ENCODE peak calls at places on chromosomes 4 and X, in six cellular contexts. X is H9, T is hippocampal formation, E is occipital lobe, M is fibroblast of pulmonary artery, J is posterior cingulate gyrus. O is an unnamed sample.

GRCh38 chr4:186404562-186405134 is 138.7 kb downstream of the F11 start:
- DNase-seq in J (no peak), X (no peak), M (no peak), T (no peak), E (no peak), O (no peak)

GRCh38 chrX:46198858-46199257 is 346.4 kb downstream of the ZNF674 start:
- DNase-seq in T (no peak), E (no peak), J (no peak), X (no peak), M (no peak), O (no peak)

GRCh38 chr4:77418333-77418732 is 187.3 kb upstream of the CXCL13 start:
- DNase-seq in T (no peak), M (peak; percentile 7), J (no peak), E (no peak), X (no peak), O (peak; percentile 0)

GRCh38 chr4:102807345-102807744 is 20.0 kb downstream of the UBE2D3 start:
- DNase-seq in X (no peak), J (no peak), M (no peak), T (no peak), E (no peak), O (no peak)

GRCh38 chr4:87633239-87633638 is 16.8 kb upstream of the DMP1 start:
- DNase-seq in M (peak; percentile 80), J (no peak), T (no peak), X (no peak), E (no peak), O (peak; percentile 55)

GRCh38 chr4:77665381-77666069 is 59.9 kb downstream of the CXCL13 start:
- DNase-seq in E (no peak), T (no peak), M (no peak), X (no peak), J (no peak), O (no peak)

GRCh38 chr4:31235961-31236360 is 515.8 kb downstream of the PCDH7 start:
- DNase-seq in J (no peak), T (no peak), X (no peak), E (no peak), M (no peak), O (peak; percentile 57)

GRCh38 chrX:110089656-110090404 is 86.9 kb downstream of the TMEM164 start:
- DNase-seq in E (no peak), X (no peak), T (no peak), M (peak; percentile 31), J (no peak), O (no peak)

GRCh38 chr4:140485939-140486338 is 12.2 kb downstream of the MGAT4D start:
- DNase-seq in E (no peak), J (no peak), T (no peak), X (no peak), M (no peak), O (no peak)

GRCh38 chr4:76670631-76671030 is 227.3 kb downstream of the SOWAHB start:
- DNase-seq in X (no peak), E (no peak), M (no peak), J (no peak), T (no peak), O (no peak)

GRCh38 chr4:7428261-7429068 is 6.3 kb downstream of the PSAPL1 start:
- DNase-seq in X (peak; percentile 44), E (no peak), J (peak; percentile 15), M (no peak), T (no peak), O (no peak)

GRCh38 chrX:43349363-43349762 is 306.7 kb upstream of the MAOA start:
- DNase-seq in J (no peak), E (no peak), M (peak; percentile 43), X (peak; percentile 76), T (no peak), O (peak; percentile 71)

GRCh38 chrX:12065251-12065650 is 73.0 kb upstream of the FRMPD4 start:
- DNase-seq in M (peak; percentile 55), X (peak; percentile 36), J (no peak), T (no peak), E (peak; percentile 5), O (peak; percentile 40)

GRCh38 chrX:143363419-143363818 is 153.9 kb downstream of the SPANXN3 start:
- DNase-seq in X (no peak), J (no peak), E (no peak), M (no peak), T (no peak), O (no peak)

GRCh38 chr4:51830146-51830545 is 12.8 kb upstream of the DCUN1D4 start:
- DNase-seq in E (no peak), M (no peak), X (no peak), T (no peak), J (no peak), O (no peak)

GRCh38 chr4:2365913-2366210 is 52.6 kb downstream of the ZFYVE28 start:
- DNase-seq in T (no peak), X (no peak), M (no peak), J (no peak), E (no peak), O (no peak)

GRCh38 chr4:129899849-129900248 is 803.9 kb downstream of the C4orf33 start:
- DNase-seq in E (no peak), X (no peak), M (no peak), T (no peak), J (no peak), O (no peak)

GRCh38 chrX:10011261-10011931 is 44.2 kb downstream of the CLDN34 start:
- DNase-seq in M (peak; percentile 84), E (no peak), X (no peak), J (no peak), T (no peak), O (peak; percentile 72)

GRCh38 chrX:121132675-121133074 is 85.3 kb downstream of the GLUD2 start:
- DNase-seq in T (no peak), X (no peak), M (no peak), J (no peak), E (no peak), O (no peak)

GRCh38 chr4:107916623-107917022 is 14.7 kb upstream of the CYP2U1 start:
- DNase-seq in X (no peak), M (no peak), T (no peak), J (no peak), E (no peak), O (no peak)

GRCh38 chr4:54091637-54092404 is 8.1 kb upstream of the GSX2 start:
- DNase-seq in J (peak; percentile 77), X (peak; percentile 36), E (peak; percentile 63), M (peak; percentile 79), T (peak; percentile 39), O (peak; percentile 48)

GRCh38 chrX:137896123-137896522 is 330.2 kb downstream of the ZIC3 start:
- DNase-seq in T (no peak), E (no peak), J (no peak), M (no peak), X (no peak), O (no peak)

GRCh38 chr4:99027304-99027703 is 31.8 kb downstream of the METAP1 start:
- DNase-seq in M (no peak), T (no peak), X (no peak), J (no peak), E (no peak), O (no peak)

GRCh38 chrX:106901341-106901740 is 1.8 kb downstream of the RIPPLY1 start:
- DNase-seq in E (no peak), J (no peak), M (no peak), X (no peak), T (no peak), O (no peak)

GRCh38 chr4:95165926-95166524 is 382.7 kb downstream of the UNC5C start:
- DNase-seq in M (peak; percentile 83), X (no peak), T (peak; percentile 93), E (no peak), J (no peak), O (peak; percentile 56)

GRCh38 chrX:129318375-129318774 is 204.9 kb downstream of the SMARCA1 start:
- DNase-seq in M (peak; percentile 34), J (no peak), E (no peak), X (no peak), T (peak; percentile 2), O (peak; percentile 27)

GRCh38 chrX:68999351-68999750 is 165.9 kb downstream of the PJA1 start:
- DNase-seq in T (no peak), J (no peak), X (no peak), E (no peak), M (no peak), O (no peak)

GRCh38 chr4:172726001-172726423 is 442.6 kb upstream of the GALNT7 start:
- DNase-seq in J (no peak), T (no peak), X (no peak), E (no peak), M (no peak), O (no peak)

GRCh38 chrX:47047989-47048388 is 30.3 kb upstream of the RGN start:
- DNase-seq in X (no peak), M (peak; percentile 6), J (no peak), T (no peak), E (no peak), O (no peak)

GRCh38 chrX:110863883-110864282 is 68.3 kb upstream of the CHRDL1 start:
- DNase-seq in J (no peak), E (no peak), X (no peak), M (no peak), T (no peak), O (no peak)

GRCh38 chr4:55184600-55185523 is 59.5 kb upstream of the KDR start:
- DNase-seq in J (no peak), T (no peak), E (no peak), X (peak; percentile 68), M (peak; percentile 72), O (no peak)

GRCh38 chr4:83516042-83516772 is 19.7 kb upstream of the GPAT3 start:
- DNase-seq in M (peak; percentile 32), X (no peak), E (no peak), J (no peak), T (no peak), O (no peak)

GRCh38 chr4:122500852-122501501 is 44.5 kb upstream of the IL2 start:
- DNase-seq in X (no peak), E (no peak), M (peak; percentile 83), J (no peak), T (no peak), O (no peak)

GRCh38 chr4:7382634-7383014 is 52.1 kb downstream of the PSAPL1 start:
- DNase-seq in J (peak; percentile 19), M (no peak), T (no peak), E (no peak), X (no peak), O (no peak)

GRCh38 chr4:139761461-139761860 is 95.8 kb downstream of the MGST2 start:
- DNase-seq in J (no peak), T (no peak), M (peak; percentile 37), X (no peak), E (no peak), O (peak; percentile 49)

GRCh38 chr4:11426716-11427115 is 2.0 kb downstream of the HS3ST1 start:
- DNase-seq in X (no peak), J (no peak), E (no peak), M (peak; percentile 47), T (no peak), O (no peak)

GRCh38 chrX:18758166-18758932 is 50.9 kb downstream of the PPEF1 start:
- DNase-seq in X (no peak), T (no peak), J (no peak), M (no peak), E (no peak), O (no peak)

O was measured in A673.